ENCODE peak calls at places on chromosomes 7 and 10, in seven cellular contexts. I, H, L, S, K, C and V are unnamed samples.

GRCh38 chr7:20217193-20217948 is at the start of gene MACC1:
- DNase-seq in I (peak; percentile 92), H (no peak), L (no peak), S (peak; percentile 98), K (peak; percentile 92), C (no peak), V (peak; percentile 66)

GRCh38 chr7:44415510-44415909 is 74.9 kb downstream of the NUDCD3 start:
- DNase-seq in I (no peak), H (no peak), L (no peak), S (no peak), K (no peak), C (peak; percentile 20), V (no peak)

GRCh38 chr7:43302211-43302711 is 189.8 kb downstream of the HECW1 start:
- DNase-seq in I (peak; percentile 41), H (peak; percentile 73), L (no peak), S (no peak), K (no peak), C (peak; percentile 85), V (peak; percentile 4)

GRCh38 chr7:126501617-126502016 is 751.1 kb downstream of the GRM8 start:
- DNase-seq in I (no peak), H (no peak), L (no peak), S (no peak), K (no peak), C (no peak), V (no peak)

GRCh38 chr10:27446091-27446918 is 57.8 kb upstream of the RAB18 start:
- DNase-seq in I (no peak), H (peak; percentile 3), L (no peak), S (no peak), K (peak; percentile 68), C (peak; percentile 41), V (peak; percentile 9)

GRCh38 chr10:72913287-72913686 is 19.7 kb downstream of the OIT3 start:
- DNase-seq in I (no peak), H (no peak), L (no peak), S (no peak), K (no peak), C (no peak), V (no peak)

GRCh38 chr10:108848016-108848415 is 1075.3 kb downstream of the XPNPEP1 start:
- DNase-seq in I (no peak), H (no peak), L (no peak), S (no peak), K (no peak), C (no peak), V (no peak)

GRCh38 chr10:128254486-128254885 is 128.3 kb upstream of the MKI67 start:
- DNase-seq in I (no peak), H (peak; percentile 15), L (no peak), S (no peak), K (no peak), C (peak; percentile 15), V (no peak)

GRCh38 chr7:42972703-42973500 is 40.7 kb downstream of the MRPL32 start:
- DNase-seq in I (no peak), H (peak; percentile 97), L (peak; percentile 68), S (no peak), K (no peak), C (peak; percentile 97), V (no peak)

GRCh38 chr7:24722386-24723177 is 34.7 kb downstream of the GSDME start:
- DNase-seq in I (no peak), H (peak; percentile 24), L (peak; percentile 49), S (no peak), K (no peak), C (peak; percentile 49), V (no peak)

GRCh38 chr10:49280001-49280408 is 19.0 kb upstream of the C10orf71 start:
- DNase-seq in I (no peak), H (peak; percentile 62), L (no peak), S (no peak), K (no peak), C (peak; percentile 32), V (no peak)

GRCh38 chr7:49244543-49244942 is 320.2 kb downstream of the CDC14C start:
- DNase-seq in I (no peak), H (no peak), L (no peak), S (no peak), K (no peak), C (no peak), V (no peak)

GRCh38 chr10:82358486-82359097 is 483.6 kb downstream of the NRG3 start:
- DNase-seq in I (no peak), H (no peak), L (peak; percentile 66), S (no peak), K (no peak), C (no peak), V (no peak)

GRCh38 chr10:95327367-95327766 is 36.6 kb upstream of the PDLIM1 start:
- DNase-seq in I (no peak), H (peak; percentile 31), L (no peak), S (peak; percentile 66), K (no peak), C (peak; percentile 61), V (no peak)

GRCh38 chr7:28207486-28208158 is 27.0 kb upstream of the JAZF1 start:
- DNase-seq in I (no peak), H (no peak), L (no peak), S (no peak), K (no peak), C (no peak), V (no peak)

GRCh38 chr7:155120460-155120859 is 50.3 kb downstream of the HTR5A start:
- DNase-seq in I (no peak), H (no peak), L (no peak), S (no peak), K (no peak), C (no peak), V (no peak)

GRCh38 chr10:88980247-88980646 is 10.4 kb upstream of the FAS start:
- DNase-seq in I (no peak), H (no peak), L (no peak), S (no peak), K (no peak), C (no peak), V (no peak)

GRCh38 chr7:76281706-76282343 is 20.6 kb upstream of the HSPB1 start:
- DNase-seq in I (no peak), H (no peak), L (no peak), S (no peak), K (no peak), C (no peak), V (no peak)